ENCODE peak calls at places on chromosome 21, in seven cellular contexts. Q, T, W, F, M, R and Y are unnamed samples.

GRCh38 chr21:38306407-38306806 is 49.6 kb downstream of the KCNJ15 start:
- DNase-seq in Q (no peak), T (no peak), W (peak), F (no peak), M (no peak), R (no peak), Y (no peak)

GRCh38 chr21:24420694-24421093 is 1186.6 kb downstream of the MRPL39 start:
- DNase-seq in Q (no peak), T (no peak), W (peak), F (no peak), M (no peak), R (no peak), Y (no peak)

GRCh38 chr21:33975548-33976081 is 60.0 kb upstream of the ATP5PO start:
- DNase-seq in Q (no peak), T (peak), W (peak), F (peak), M (no peak), R (peak), Y (no peak)

GRCh38 chr21:33041981-33042380 is 16.2 kb downstream of the OLIG2 start:
- DNase-seq in Q (no peak), T (no peak), W (no peak), F (no peak), M (no peak), R (no peak), Y (no peak)

GRCh38 chr21:35476616-35477395 is 427.7 kb upstream of the RUNX1 start:
- DNase-seq in Q (no peak), T (no peak), W (no peak), F (no peak), M (no peak), R (no peak), Y (no peak)

GRCh38 chr21:30986966-30987365 is 51.3 kb downstream of the KRTAP19-8 start:
- DNase-seq in Q (no peak), T (no peak), W (no peak), F (no peak), M (no peak), R (no peak), Y (no peak)

GRCh38 chr21:17454315-17455027 is 58.4 kb upstream of the CXADR start:
- DNase-seq in Q (peak), T (peak), W (peak), F (peak), M (no peak), R (no peak), Y (no peak)

GRCh38 chr21:37087188-37087587 is 14.1 kb downstream of the TTC3 start:
- DNase-seq in Q (peak), T (no peak), W (peak), F (no peak), M (no peak), R (no peak), Y (no peak)

GRCh38 chr21:41152149-41152548 is 15.8 kb upstream of the BACE2 start:
- DNase-seq in Q (no peak), T (no peak), W (peak), F (no peak), M (no peak), R (no peak), Y (no peak)

GRCh38 chr21:21664871-21665270 is 666.7 kb downstream of the NCAM2 start:
- DNase-seq in Q (no peak), T (no peak), W (no peak), F (no peak), M (no peak), R (no peak), Y (no peak)

GRCh38 chr21:41612674-41613250 is 104.8 kb upstream of the TMPRSS2 start:
- DNase-seq in Q (peak), T (no peak), W (no peak), F (no peak), M (peak), R (no peak), Y (peak)

GRCh38 chr21:25960423-25960822 is 210.1 kb downstream of the APP start:
- DNase-seq in Q (no peak), T (no peak), W (no peak), F (no peak), M (no peak), R (no peak), Y (no peak)

GRCh38 chr21:38355992-38356781 is 99.4 kb downstream of the KCNJ15 start:
- DNase-seq in Q (peak), T (peak), W (peak), F (peak), M (peak), R (peak), Y (peak)

GRCh38 chr21:42997053-42997452 is 22.7 kb downstream of the PKNOX1 start:
- DNase-seq in Q (no peak), T (no peak), W (peak), F (no peak), M (no peak), R (no peak), Y (no peak)

GRCh38 chr21:45404726-45405270 is at the start of gene COL18A1:
- DNase-seq in Q (no peak), T (no peak), W (no peak), F (no peak), M (peak), R (no peak), Y (peak)

GRCh38 chr21:14737922-14738321 is 191.8 kb upstream of the SAMSN1 start:
- DNase-seq in Q (peak), T (no peak), W (peak), F (peak), M (peak), R (peak), Y (peak)

GRCh38 chr21:45534591-45535331 is 7.5 kb downstream of the SLC19A1 start:
- DNase-seq in Q (peak), T (peak), W (no peak), F (no peak), M (peak), R (no peak), Y (no peak)

GRCh38 chr21:37862536-37862935 is 53.7 kb downstream of the KCNJ6 start:
- DNase-seq in Q (peak), T (no peak), W (peak), F (no peak), M (no peak), R (no peak), Y (no peak)

GRCh38 chr21:36589352-36589971 is 109.5 kb upstream of the SIM2 start:
- DNase-seq in Q (no peak), T (no peak), W (peak), F (peak), M (peak), R (no peak), Y (peak)

GRCh38 chr21:35377505-35378090 is 328.5 kb upstream of the RUNX1 start:
- DNase-seq in Q (no peak), T (no peak), W (no peak), F (no peak), M (no peak), R (no peak), Y (no peak)

GRCh38 chr21:44071359-44072104 is 35.7 kb upstream of the PWP2 start:
- DNase-seq in Q (no peak), T (no peak), W (no peak), F (no peak), M (no peak), R (no peak), Y (no peak)

GRCh38 chr21:28554660-28555475 is 437.8 kb downstream of the LTN1 start:
- DNase-seq in Q (no peak), T (no peak), W (no peak), F (no peak), M (no peak), R (no peak), Y (no peak)

GRCh38 chr21:42199488-42200463 is 19.2 kb upstream of the ABCG1 start:
- DNase-seq in Q (no peak), T (peak), W (peak), F (no peak), M (no peak), R (no peak), Y (peak)

GRCh38 chr21:44477712-44478111 is 22.4 kb downstream of the LRRC3 start:
- DNase-seq in Q (no peak), T (no peak), W (no peak), F (no peak), M (no peak), R (no peak), Y (no peak)